ENCODE peak calls at places on chromosomes 3 and 15, in five cellular contexts. One of them, this sample, is unnamed.

GRCh38 chr15:95944856-95945255 is 385.6 kb upstream of the NR2F2 start:
- DNase-seq in naive thymus-derived CD8-positive, alpha-beta T cell: no peak
- DNase-seq in choroid plexus epithelial cell: no peak
- DNase-seq in GM04504: no peak
- DNase-seq in ACHN: no peak
- DNase-seq in this sample: no peak

GRCh38 chr3:182603501-182603900 is 189.8 kb upstream of the ATP11B start:
- DNase-seq in naive thymus-derived CD8-positive, alpha-beta T cell: no peak
- DNase-seq in choroid plexus epithelial cell: no peak
- DNase-seq in GM04504: no peak
- DNase-seq in ACHN: no peak
- DNase-seq in this sample: no peak

GRCh38 chr3:29950232-29950631 is 656.2 kb upstream of the TGFBR2 start:
- DNase-seq in naive thymus-derived CD8-positive, alpha-beta T cell: no peak
- DNase-seq in choroid plexus epithelial cell: no peak
- DNase-seq in GM04504: peak; percentile 25
- DNase-seq in ACHN: no peak
- DNase-seq in this sample: no peak

GRCh38 chr3:192514081-192514753 is 213.1 kb downstream of the FGF12 start:
- DNase-seq in naive thymus-derived CD8-positive, alpha-beta T cell: no peak
- DNase-seq in choroid plexus epithelial cell: peak; percentile 5
- DNase-seq in GM04504: no peak
- DNase-seq in ACHN: peak; percentile 55
- DNase-seq in this sample: no peak

GRCh38 chr3:28672411-28672810 is 323.8 kb upstream of the AZI2 start:
- DNase-seq in naive thymus-derived CD8-positive, alpha-beta T cell: no peak
- DNase-seq in choroid plexus epithelial cell: no peak
- DNase-seq in GM04504: no peak
- DNase-seq in ACHN: no peak
- DNase-seq in this sample: no peak

GRCh38 chr15:92618121-92618520 is 37.5 kb downstream of the FAM174B start:
- DNase-seq in naive thymus-derived CD8-positive, alpha-beta T cell: no peak
- DNase-seq in choroid plexus epithelial cell: no peak
- DNase-seq in GM04504: no peak
- DNase-seq in ACHN: no peak
- DNase-seq in this sample: no peak

GRCh38 chr3:16309558-16309957 is 44.5 kb downstream of the OXNAD1 start:
- DNase-seq in naive thymus-derived CD8-positive, alpha-beta T cell: peak; percentile 71
- DNase-seq in choroid plexus epithelial cell: peak; percentile 64
- DNase-seq in GM04504: no peak
- DNase-seq in ACHN: peak; percentile 41
- DNase-seq in this sample: no peak

GRCh38 chr3:78242724-78243123 is 1202.8 kb downstream of the ROBO2 start:
- DNase-seq in naive thymus-derived CD8-positive, alpha-beta T cell: no peak
- DNase-seq in choroid plexus epithelial cell: no peak
- DNase-seq in GM04504: no peak
- DNase-seq in ACHN: no peak
- DNase-seq in this sample: no peak

GRCh38 chr3:106341090-106341489 is 472.3 kb upstream of the CBLB start:
- DNase-seq in naive thymus-derived CD8-positive, alpha-beta T cell: no peak
- DNase-seq in choroid plexus epithelial cell: no peak
- DNase-seq in GM04504: no peak
- DNase-seq in ACHN: no peak
- DNase-seq in this sample: no peak

This sample was measured in HS-5.